ENCODE peak calls at places on chromosomes 6 and 20, in ten cellular contexts. X, I, N, H, P, Y, J, B, Q and C are unnamed samples. For H3K4me1, the result is how much of the 10 kb centered on the place peaks cover.

GRCh38 chr6:105428342-105428957 is 25.6 kb upstream of the PREP start:
- DNase-seq in X (peak), I (no peak), N (no peak), H (peak), P (no peak), Y (no peak), J (no peak), B (no peak), Q (peak), C (no peak)

GRCh38 chr20:53827996-53828672 is 234.5 kb upstream of the ZNF217 start:
- DNase-seq in X (peak), I (no peak), N (no peak), H (no peak), P (no peak), Y (peak), J (no peak), B (peak), Q (no peak), C (no peak)

GRCh38 chr6:125546827-125547226 is 202.6 kb upstream of the HEY2 start:
- DNase-seq in X (peak), I (peak), N (no peak), H (peak), P (no peak), Y (no peak), J (no peak), B (no peak), Q (no peak), C (no peak)

GRCh38 chr6:28334272-28335039 is 1.5 kb downstream of the ZSCAN31 start:
- DNase-seq in X (no peak), I (no peak), N (no peak), H (no peak), P (no peak), Y (no peak), J (no peak), B (no peak), Q (no peak), C (no peak)

GRCh38 chr20:61564628-61565027 is 312.6 kb downstream of the CDH4 start:
- DNase-seq in X (no peak), I (no peak), N (no peak), H (no peak), P (no peak), Y (no peak), J (peak), B (no peak), Q (no peak), C (no peak)

GRCh38 chr20:53074811-53075314 is 102.7 kb downstream of the TSHZ2 start:
- DNase-seq in X (no peak), I (no peak), N (no peak), H (no peak), P (no peak), Y (no peak), J (no peak), B (no peak), Q (no peak), C (no peak)

GRCh38 chr6:170041526-170041925 is 249.4 kb downstream of the DLL1 start:
- DNase-seq in X (no peak), I (no peak), N (no peak), H (no peak), P (no peak), Y (peak), J (peak), B (no peak), Q (no peak), C (peak)

GRCh38 chr20:59776059-59776603 is 157.3 kb downstream of the SYCP2 start:
- DNase-seq in X (no peak), I (no peak), N (no peak), H (no peak), P (no peak), Y (peak), J (no peak), B (no peak), Q (peak), C (peak)

GRCh38 chr6:151630991-151631655 is 137.3 kb downstream of the CCDC170 start:
- DNase-seq in X (no peak), I (no peak), N (no peak), H (no peak), P (no peak), Y (no peak), J (no peak), B (no peak), Q (no peak), C (no peak)

GRCh38 chr20:37426106-37426505 is 80.2 kb downstream of the SRC start:
- DNase-seq in X (no peak), I (no peak), N (no peak), H (no peak), P (no peak), Y (no peak), J (no peak), B (no peak), Q (no peak), C (no peak)

GRCh38 chr6:107275330-107275865 is 160.1 kb upstream of the BEND3 start:
- DNase-seq in X (no peak), I (no peak), N (no peak), H (no peak), P (peak), Y (no peak), J (no peak), B (no peak), Q (no peak), C (no peak)

GRCh38 chr20:10034717-10035571 is at the start of gene ANKEF1:
- DNase-seq in X (peak), I (peak), N (peak), H (peak), P (peak), Y (peak), J (peak), B (no peak), Q (peak), C (peak)

GRCh38 chr6:166443166-166443565 is 60.4 kb upstream of the MPC1 start:
- DNase-seq in X (no peak), I (no peak), N (no peak), H (no peak), P (no peak), Y (no peak), J (no peak), B (no peak), Q (no peak), C (no peak)

GRCh38 chr6:79079425-79080130 is 1.5 kb upstream of the PHIP start:
- DNase-seq in X (no peak), I (peak), N (no peak), H (no peak), P (no peak), Y (no peak), J (no peak), B (no peak), Q (no peak), C (no peak)

GRCh38 chr6:41846666-41847237 is 48.4 kb downstream of the USP49 start:
- DNase-seq in X (peak), I (peak), N (peak), H (peak), P (peak), Y (peak), J (no peak), B (peak), Q (peak), C (no peak)

GRCh38 chr6:128605961-128606360 is 85.6 kb upstream of the PTPRK start:
- DNase-seq in X (no peak), I (no peak), N (no peak), H (no peak), P (no peak), Y (no peak), J (no peak), B (no peak), Q (no peak), C (no peak)

GRCh38 chr20:45611054-45611453 is 18.5 kb upstream of the WFDC10A start:
- DNase-seq in X (peak), I (no peak), N (no peak), H (no peak), P (peak), Y (no peak), J (no peak), B (no peak), Q (no peak), C (no peak)

GRCh38 chr6:42075159-42075838 is 25.0 kb downstream of the TAF8 start:
- DNase-seq in X (no peak), I (peak), N (peak), H (peak), P (peak), Y (peak), J (peak), B (peak), Q (peak), C (peak)

GRCh38 chr20:34861386-34862084 is 11.1 kb downstream of the GGT7 start:
- DNase-seq in X (no peak), I (no peak), N (peak), H (no peak), P (peak), Y (no peak), J (no peak), B (no peak), Q (peak), C (peak)

GRCh38 chr20:63844384-63845025 is 13.4 kb upstream of the ZBTB46 start:
- DNase-seq in X (no peak), I (no peak), N (no peak), H (no peak), P (no peak), Y (no peak), J (peak), B (no peak), Q (no peak), C (no peak)

GRCh38 chr20:50478162-50479036 is 31.8 kb upstream of the PTPN1 start:
- DNase-seq in X (peak), I (peak), N (peak), H (peak), P (peak), Y (peak), J (peak), B (no peak), Q (peak), C (peak)

GRCh38 chr6:170075659-170076223 is 215.1 kb downstream of the DLL1 start:
- DNase-seq in X (no peak), I (no peak), N (peak), H (no peak), P (no peak), Y (no peak), J (peak), B (no peak), Q (no peak), C (peak)

GRCh38 chr6:28489366-28490190 is 26.0 kb downstream of the GPX6 start:
- DNase-seq in X (peak), I (peak), N (peak), H (peak), P (peak), Y (peak), J (no peak), B (peak), Q (peak), C (no peak)

GRCh38 chr6:63066053-63066704 is 145.1 kb upstream of the FKBP1C start:
- DNase-seq in X (peak), I (peak), N (no peak), H (peak), P (no peak), Y (no peak), J (no peak), B (no peak), Q (no peak), C (no peak)

GRCh38 chr20:16947346-16947943 is 199.3 kb downstream of the OTOR start:
- DNase-seq in X (no peak), I (no peak), N (no peak), H (no peak), P (no peak), Y (no peak), J (no peak), B (no peak), Q (no peak), C (no peak)

GRCh38 chr20:23664954-23665353 is 23.9 kb downstream of the CST4 start:
- DNase-seq in X (no peak), I (no peak), N (no peak), H (no peak), P (no peak), Y (no peak), J (no peak), B (no peak), Q (no peak), C (no peak)
- H3K4me1 ChIP-seq in X (under half), I (under half), N (under half), H (half or more), P (under half), Y (under half), J (under half), B (under half), Q (under half), C (under half)

GRCh38 chr6:90849686-90850085 is 262.8 kb upstream of the MAP3K7 start:
- DNase-seq in X (no peak), I (no peak), N (no peak), H (no peak), P (no peak), Y (no peak), J (no peak), B (no peak), Q (no peak), C (no peak)

GRCh38 chr6:90846824-90847223 is 260.0 kb upstream of the MAP3K7 start:
- DNase-seq in X (no peak), I (no peak), N (no peak), H (no peak), P (no peak), Y (no peak), J (no peak), B (no peak), Q (no peak), C (no peak)
- TF ChIP-seq CTCF in X (no peak), I (no peak), N (no peak), H (no peak), P (no peak), Y (no peak), J (no peak), B (peak), Q (no peak), C (no peak)

DNA sequence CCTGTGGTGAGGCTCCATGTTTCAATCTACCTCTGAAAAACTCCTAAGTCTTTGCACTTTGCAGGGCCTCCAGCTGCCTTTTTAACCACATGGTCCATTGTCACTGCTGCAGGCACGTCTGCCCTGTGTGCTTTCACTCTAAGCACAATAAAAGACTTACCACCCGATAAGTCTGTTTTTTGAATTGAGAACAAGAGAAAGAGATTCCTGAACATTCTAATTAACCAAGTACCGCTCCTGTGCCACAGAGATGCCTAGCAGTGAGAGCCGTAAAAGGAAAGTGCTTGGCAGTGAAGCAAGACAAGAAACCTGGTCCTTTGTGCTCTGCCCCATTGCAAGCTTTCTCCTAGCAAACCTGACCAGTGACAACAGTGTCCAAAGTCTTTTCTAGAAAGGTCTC is 487.6 kb upstream of the FLRT3 start:
- DNase-seq in X (no peak), I (no peak), N (no peak), H (no peak), P (no peak), Y (no peak), J (no peak), B (no peak), Q (no peak), C (no peak)
- TF ChIP-seq POLR2AphosphoS5 in X (no peak), I (no peak), N (no peak), H (no peak), P (no peak), Y (no peak), J (no peak), B (no peak), Q (no peak), C (no peak)

GRCh38 chr6:34358389-34358906 is 34.0 kb downstream of the NUDT3 start:
- DNase-seq in X (no peak), I (no peak), N (no peak), H (no peak), P (no peak), Y (no peak), J (no peak), B (no peak), Q (no peak), C (no peak)
- H3K4me1 ChIP-seq in X (under half), I (under half), N (under half), H (under half), P (under half), Y (under half), J (under half), B (under half), Q (under half), C (under half)

DNA sequence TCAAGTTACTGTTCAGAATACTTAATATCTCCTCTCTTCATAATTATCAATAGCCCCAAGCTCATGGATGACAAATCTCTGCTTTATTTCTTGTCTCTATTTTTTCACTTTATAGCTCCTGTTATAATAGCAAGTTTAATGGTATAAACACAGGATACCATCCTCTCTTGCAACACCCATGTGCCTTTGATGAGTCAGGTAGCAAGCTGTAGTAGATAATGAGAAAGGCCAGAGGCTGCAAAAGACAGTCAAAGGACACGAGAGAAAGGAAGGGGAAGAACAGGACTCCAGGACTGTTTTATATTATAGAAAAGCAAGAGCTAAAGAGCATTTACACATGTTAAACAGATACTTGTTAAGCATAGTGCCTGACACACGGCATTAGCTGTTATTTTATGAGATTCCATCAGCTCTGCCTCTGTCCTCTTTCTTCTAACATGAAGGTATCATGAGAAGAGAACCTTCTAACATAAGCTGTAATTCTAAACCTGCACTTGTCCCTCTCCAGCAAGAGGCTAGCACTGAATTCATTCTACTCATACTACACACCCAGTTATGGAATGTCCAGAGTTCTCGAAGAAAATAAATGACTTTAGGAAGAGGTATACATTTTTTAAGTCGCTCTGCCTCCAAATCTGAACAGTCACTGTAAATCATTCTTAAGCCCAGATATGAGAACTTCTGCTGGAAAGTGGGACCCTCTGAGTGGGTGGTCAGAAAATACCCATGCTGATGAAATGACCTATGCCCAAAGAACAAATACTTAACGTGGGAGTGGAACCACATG is 44.9 kb downstream of the NT5E start:
- DNase-seq in X (no peak), I (no peak), N (no peak), H (no peak), P (no peak), Y (no peak), J (no peak), B (no peak), Q (no peak), C (no peak)
- TF ChIP-seq CTCF in X (no peak), I (no peak), N (no peak), H (no peak), P (no peak), Y (no peak), J (no peak), B (no peak), Q (no peak), C (no peak)

DNA sequence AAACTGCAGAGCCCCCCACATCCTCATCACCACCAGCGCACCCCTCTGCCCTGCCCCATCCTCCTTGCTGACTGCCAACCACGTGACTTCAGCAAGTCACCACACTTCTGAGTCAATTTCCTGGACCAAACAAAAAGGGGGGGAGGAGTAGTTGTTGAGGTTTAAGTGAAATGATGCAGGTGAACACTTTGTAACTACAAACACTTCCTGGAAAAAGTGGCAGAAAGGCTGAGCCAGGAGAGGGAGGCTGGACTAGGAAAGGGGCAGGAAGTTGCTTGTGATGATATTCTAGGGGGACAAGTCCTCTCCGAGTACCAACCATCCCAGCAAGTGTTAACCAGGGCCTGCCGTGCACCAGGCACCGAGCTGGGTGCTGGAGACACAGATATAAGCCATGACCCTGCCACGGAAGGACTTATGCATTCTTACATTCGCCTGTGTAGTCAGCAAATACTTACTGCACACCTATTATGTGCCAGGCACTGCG is 67.4 kb downstream of the PREX1 start:
- DNase-seq in X (no peak), I (no peak), N (peak), H (no peak), P (no peak), Y (no peak), J (peak), B (peak), Q (peak), C (no peak)
- TF ChIP-seq POLR2AphosphoS5 in X (no peak), I (no peak), N (peak), H (no peak), P (no peak), Y (no peak), J (peak), B (no peak), Q (no peak), C (no peak)

GRCh38 chr6:97110626-97111025 is 172.4 kb downstream of the MMS22L start:
- DNase-seq in X (no peak), I (no peak), N (no peak), H (no peak), P (no peak), Y (no peak), J (no peak), B (no peak), Q (no peak), C (no peak)
- H3K4me1 ChIP-seq in X (under half), I (under half), N (under half), H (under half), P (under half), Y (under half), J (under half), B (under half), Q (under half), C (under half)

GRCh38 chr20:57332105-57333089 is 2.8 kb downstream of the SPO11 start:
- DNase-seq in X (no peak), I (peak), N (no peak), H (no peak), P (no peak), Y (no peak), J (no peak), B (no peak), Q (no peak), C (no peak)
- TF ChIP-seq CTCF in X (peak), I (peak), N (no peak), H (peak), P (no peak), Y (no peak), J (no peak), B (peak), Q (peak), C (no peak)

DNA sequence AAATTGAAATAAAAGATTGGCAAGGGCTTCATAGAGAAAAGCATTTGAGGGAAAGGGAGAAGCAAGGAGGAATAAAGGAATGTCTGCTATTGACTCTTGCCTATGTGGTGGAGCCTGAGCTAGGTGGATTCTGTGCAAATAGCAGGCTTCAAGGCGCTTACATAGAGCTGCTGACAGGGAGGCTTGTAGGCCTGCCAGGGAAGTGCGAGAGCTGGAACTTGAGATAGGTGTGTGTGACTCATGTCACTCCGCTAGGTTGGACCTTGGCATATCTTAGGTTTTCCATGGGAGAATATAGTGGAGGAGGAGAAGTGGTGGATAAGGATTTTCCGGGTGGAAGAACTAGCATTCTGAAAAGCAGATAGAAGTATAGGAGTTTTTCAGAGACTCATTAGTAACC is 14.0 kb downstream of the SNRNP48 start:
- DNase-seq in X (no peak), I (no peak), N (no peak), H (no peak), P (no peak), Y (no peak), J (no peak), B (no peak), Q (no peak), C (no peak)
- TF ChIP-seq POLR2AphosphoS5 in X (no peak), I (no peak), N (no peak), H (no peak), P (no peak), Y (no peak), J (no peak), B (no peak), Q (no peak), C (no peak)

DNA sequence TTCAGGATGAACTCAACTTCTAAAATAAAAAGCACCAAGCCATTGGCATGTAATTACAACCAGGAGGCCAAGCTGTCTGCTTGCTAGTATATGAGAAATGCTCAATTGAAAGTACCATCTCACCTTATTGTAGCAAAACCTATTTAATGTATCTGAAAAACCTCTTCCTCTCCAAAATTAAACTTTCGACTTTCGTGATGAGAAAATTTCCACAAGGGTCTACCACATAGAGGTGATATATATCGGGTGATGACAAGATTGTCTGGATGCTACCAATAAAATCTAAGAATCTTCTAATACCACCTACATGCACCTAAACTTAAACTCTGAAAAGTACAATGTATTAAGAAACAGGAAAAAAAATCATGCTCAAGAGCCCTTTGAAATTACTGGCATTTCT is 74.2 kb downstream of the ATXN1 start:
- DNase-seq in X (no peak), I (no peak), N (no peak), H (no peak), P (no peak), Y (no peak), J (no peak), B (no peak), Q (no peak), C (no peak)
- H3K4me1 ChIP-seq in X (under half), I (under half), N (under half), H (half or more), P (under half), Y (under half), J (half or more), B (half or more), Q (under half), C (under half)